ENCODE peak calls at places on chromosomes 16 and 17, in four cellular contexts. Y is GM19239; Z is fibroblast of mammary gland; E is activated CD8-positive, alpha-beta T cell treated with anti-CD3 and anti-CD28 coated beads for 36 hours. J is an unnamed sample.

GRCh38 chr17:66477615-66478283 is 175.3 kb downstream of the PRKCA start:
- DNase-seq in Y (no peak), Z (no peak), E (no peak), J (no peak)

GRCh38 chr16:2533912-2534311 is 2.7 kb upstream of the CEMP1 start:
- DNase-seq in Y (no peak), Z (no peak), E (no peak), J (no peak)

GRCh38 chr17:17141860-17142552 is 64.1 kb downstream of the PLD6 start:
- DNase-seq in Y (no peak), Z (peak; percentile 65), E (peak; percentile 56), J (peak; percentile 71)

GRCh38 chr17:59565959-59566324 is 532 bp downstream of the DHX40 start:
- DNase-seq in Y (peak; percentile 50), Z (peak; percentile 83), E (peak; percentile 77), J (peak; percentile 73)

GRCh38 chr16:70348991-70349390 is 2.3 kb downstream of the DDX19A start:
- DNase-seq in Y (no peak), Z (peak; percentile 83), E (no peak), J (no peak)

GRCh38 chr16:14586637-14587036 is 43.4 kb downstream of the PARN start:
- DNase-seq in Y (no peak), Z (no peak), E (no peak), J (no peak)

GRCh38 chr17:80864751-80865150 is 126.9 kb upstream of the CHMP6 start:
- DNase-seq in Y (no peak), Z (no peak), E (no peak), J (no peak)

GRCh38 chr16:77289331-77289809 is 90.2 kb downstream of the SYCE1L start:
- DNase-seq in Y (no peak), Z (peak; percentile 88), E (no peak), J (no peak)

J was measured in GM13977.